ENCODE peak calls at places on chromosomes 3 and 15, in eight cellular contexts. Z, R, Y, X, D, A, Q and K are unnamed samples.

GRCh38 chr15:66046326-66046725 is 177.0 kb downstream of the RAB11A start:
- DNase-seq in Z (no peak), D (no peak), X (no peak), Y (no peak), A (no peak), R (no peak), Q (no peak), K (no peak)

GRCh38 chr3:162391301-162391700 is 894.7 kb downstream of the OTOL1 start:
- DNase-seq in D (no peak), X (no peak), Q (peak), Y (no peak), A (no peak), R (no peak), Z (no peak), K (no peak)

GRCh38 chr3:130601662-130602061 is 84.7 kb downstream of the COL6A6 start:
- DNase-seq in Z (peak), Y (no peak), D (no peak), R (no peak), X (no peak), Q (no peak), A (no peak), K (no peak)

GRCh38 chr3:42653560-42654330 is at the start of gene ZBTB47:
- DNase-seq in A (no peak), Q (peak), X (no peak), Z (peak), D (peak), R (peak), Y (no peak), K (peak)

GRCh38 chr15:60682115-60682514 is 203.2 kb upstream of the ICE2 start:
- DNase-seq in A (no peak), Z (no peak), Q (no peak), D (no peak), R (no peak), X (no peak), Y (no peak), K (no peak)

GRCh38 chr3:11136871-11137626 is 17.2 kb upstream of the HRH1 start:
- DNase-seq in Y (peak), A (no peak), R (no peak), Z (peak), D (no peak), X (no peak), Q (peak), K (peak)

GRCh38 chr3:58085616-58086015 is 77.4 kb downstream of the FLNB start:
- DNase-seq in X (no peak), D (no peak), Z (no peak), Y (no peak), Q (no peak), A (peak), R (no peak), K (no peak)

GRCh38 chr3:24999357-24999756 is 428.7 kb upstream of the RARB start:
- DNase-seq in R (no peak), Q (no peak), A (no peak), Z (no peak), D (no peak), Y (no peak), X (no peak), K (no peak)

GRCh38 chr3:50515565-50516047 is 12.2 kb upstream of the CACNA2D2 start:
- DNase-seq in A (no peak), D (peak), Y (peak), R (no peak), Z (peak), Q (peak), X (no peak), K (peak)

GRCh38 chr3:66303556-66303955 is 82.8 kb downstream of the SLC25A26 start:
- DNase-seq in Y (no peak), X (no peak), R (no peak), Z (no peak), A (no peak), D (no peak), Q (no peak), K (no peak)

GRCh38 chr15:96126859-96127258 is 203.6 kb upstream of the NR2F2 start:
- DNase-seq in X (no peak), D (no peak), A (no peak), Z (no peak), R (no peak), Y (no peak), Q (no peak), K (no peak)

GRCh38 chr15:69996842-69997478 is 100.8 kb downstream of the TLE3 start:
- DNase-seq in Z (no peak), X (no peak), Q (no peak), Y (no peak), D (no peak), R (no peak), A (no peak), K (no peak)

GRCh38 chr15:59020321-59020720 is 32.9 kb downstream of the RNF111 start:
- DNase-seq in Y (no peak), Z (no peak), Q (no peak), D (no peak), R (no peak), X (no peak), A (no peak), K (no peak)